ENCODE peak calls at places on chromosomes 12 and 14, in seven cellular contexts. Y, X, M, E, K, J and N are unnamed samples.

GRCh38 chr12:55925870-55926737 is 1.6 kb downstream of the PYM1 start:
- DNase-seq in M (no peak), E (no peak), K (no peak), Y (no peak), J (peak), X (no peak), N (no peak)

GRCh38 chr12:693937-694533 is 30.8 kb upstream of the NINJ2 start:
- DNase-seq in K (no peak), X (no peak), E (no peak), M (no peak), Y (no peak), J (no peak), N (no peak)

GRCh38 chr12:49632401-49632800 is 9.0 kb downstream of the PRPF40B start:
- DNase-seq in Y (no peak), K (no peak), X (no peak), E (no peak), M (no peak), J (no peak), N (no peak)

GRCh38 chr12:120835304-120835612 is 68.9 kb downstream of the SPPL3 start:
- DNase-seq in K (no peak), Y (no peak), M (no peak), J (no peak), E (no peak), X (no peak), N (no peak)

GRCh38 chr14:63928744-63929174 is 76.0 kb downstream of the SYNE2 start:
- DNase-seq in M (peak), J (peak), E (no peak), X (no peak), Y (no peak), K (no peak), N (no peak)

GRCh38 chr12:53098354-53098981 is 1.0 kb downstream of the IGFBP6 start:
- DNase-seq in K (peak), E (peak), M (peak), X (no peak), J (peak), Y (no peak), N (no peak)

GRCh38 chr12:120101182-120101581 is 15.4 kb downstream of the RAB35 start:
- DNase-seq in M (no peak), E (no peak), J (no peak), X (peak), Y (no peak), K (no peak), N (no peak)

GRCh38 chr12:57724003-57724935 is 14.3 kb downstream of the AGAP2 start:
- DNase-seq in K (no peak), E (peak), J (no peak), Y (no peak), M (no peak), X (no peak), N (no peak)

GRCh38 chr14:26963696-26964095 is 365.9 kb upstream of the NOVA1 start:
- DNase-seq in E (no peak), K (no peak), Y (no peak), J (no peak), M (no peak), X (no peak), N (no peak)

GRCh38 chr14:26735811-26736210 is 138.0 kb upstream of the NOVA1 start:
- DNase-seq in X (no peak), M (no peak), K (no peak), Y (no peak), E (no peak), J (no peak), N (no peak)

GRCh38 chr12:68451261-68452091 is 119.3 kb upstream of the MDM1 start:
- DNase-seq in J (peak), Y (no peak), E (peak), K (no peak), X (no peak), M (peak), N (peak)

GRCh38 chr12:100077367-100077766 is 65.3 kb downstream of the BLTP3B start:
- DNase-seq in E (no peak), X (no peak), M (no peak), Y (no peak), K (no peak), J (peak), N (no peak)

GRCh38 chr12:13169255-13169654 is 27.3 kb upstream of the EMP1 start:
- DNase-seq in K (no peak), M (no peak), Y (no peak), X (no peak), E (no peak), J (no peak), N (no peak)

GRCh38 chr12:79444089-79444488 is 246.7 kb downstream of the PAWR start:
- DNase-seq in E (no peak), M (no peak), X (no peak), K (no peak), Y (no peak), J (peak), N (no peak)

GRCh38 chr14:95111507-95112164 is 45.7 kb downstream of the DICER1 start:
- DNase-seq in X (no peak), M (no peak), J (no peak), E (no peak), K (no peak), Y (no peak), N (no peak)

GRCh38 chr12:93819048-93819491 is 141.9 kb downstream of the CRADD start:
- DNase-seq in J (no peak), E (peak), K (no peak), Y (no peak), M (no peak), X (no peak), N (no peak)

GRCh38 chr12:8697476-8698131 is at the start of gene RIMKLB:
- DNase-seq in X (peak), K (peak), Y (peak), M (peak), J (peak), E (peak), N (peak)

GRCh38 chr14:59870277-59871165 is at the start of gene RTN1:
- DNase-seq in E (peak), Y (no peak), M (peak), J (peak), K (peak), X (peak), N (peak)

GRCh38 chr12:124411291-124411878 is 116.5 kb downstream of the RFLNA start:
- DNase-seq in E (no peak), M (no peak), K (no peak), J (no peak), X (no peak), Y (no peak), N (no peak)

GRCh38 chr14:65101631-65102440 is 481 bp downstream of the MAX start:
- DNase-seq in Y (no peak), M (peak), E (peak), J (peak), K (peak), X (no peak), N (no peak)

GRCh38 chr12:69056743-69057515 is 124.0 kb upstream of the CPM start:
- DNase-seq in K (no peak), X (no peak), J (no peak), M (no peak), Y (no peak), E (no peak), N (no peak)

GRCh38 chr12:14201291-14201690 is 164.2 kb upstream of the ATF7IP start:
- DNase-seq in K (no peak), X (no peak), E (no peak), J (no peak), Y (no peak), M (no peak), N (no peak)

GRCh38 chr12:78746001-78746400 is 118.6 kb upstream of the SYT1 start:
- DNase-seq in E (no peak), M (no peak), J (no peak), X (no peak), K (no peak), Y (no peak), N (no peak)

GRCh38 chr12:51846911-51847829 is 1.3 kb downstream of the FIGNL2 start:
- DNase-seq in Y (peak), E (peak), M (peak), J (peak), K (peak), X (no peak), N (peak)

GRCh38 chr12:85733441-85733840 is 102.8 kb downstream of the RASSF9 start:
- DNase-seq in K (no peak), E (no peak), X (no peak), Y (no peak), M (no peak), J (peak), N (no peak)